ENCODE peak calls at places on chromosomes 5 and 9, in seven cellular contexts. U, Y, Q, L, R, T and A are unnamed samples.
A peak's percentile ranks its signal among the peaks of the same experiment; 100 is the strongest.

GRCh38 chr9:78821126-78821822 is 524.3 kb downstream of the PSAT1 start:
- DNase-seq in T (no peak), Q (peak; percentile 12), L (no peak), U (no peak), R (peak; percentile 68), Y (no peak), A (no peak)

GRCh38 chr9:106286249-106286648 is 576.7 kb upstream of the ZNF462 start:
- DNase-seq in U (peak; percentile 11), T (no peak), R (no peak), Y (no peak), Q (no peak), L (peak; percentile 74), A (no peak)

GRCh38 chr5:10249948-10250803 is at the start of gene CCT5:
- DNase-seq in L (peak; percentile 95), Y (peak; percentile 90), Q (peak; percentile 94), R (peak; percentile 98), U (peak; percentile 99), T (peak; percentile 96), A (peak; percentile 76)

GRCh38 chr5:109053995-109054417 is 306.3 kb downstream of the FER start:
- DNase-seq in R (no peak), T (no peak), L (no peak), Y (no peak), Q (no peak), U (peak; percentile 76), A (no peak)

GRCh38 chr9:14213504-14213903 is 100.4 kb downstream of the NFIB start:
- DNase-seq in L (no peak), R (no peak), Y (no peak), T (no peak), U (no peak), Q (no peak), A (no peak)

GRCh38 chr5:90406466-90406865 is 3.1 kb downstream of the CETN3 start:
- DNase-seq in L (no peak), T (no peak), U (peak; percentile 16), Y (no peak), R (no peak), Q (no peak), A (no peak)

GRCh38 chr9:105968811-105969466 is 274.6 kb downstream of the TMEM38B start:
- DNase-seq in Q (no peak), Y (no peak), L (no peak), R (no peak), T (no peak), U (no peak), A (no peak)

GRCh38 chr5:57258052-57258451 is 84.2 kb downstream of the GPBP1 start:
- DNase-seq in Y (no peak), U (no peak), R (no peak), L (no peak), T (no peak), Q (no peak), A (no peak)

GRCh38 chr5:35924122-35924949 is 14.1 kb downstream of the CAPSL start:
- DNase-seq in T (no peak), U (peak; percentile 86), R (no peak), Y (no peak), Q (peak; percentile 31), L (no peak), A (no peak)

GRCh38 chr5:37858250-37858649 is 18.4 kb upstream of the GDNF start:
- DNase-seq in T (no peak), U (no peak), Q (no peak), R (no peak), Y (no peak), L (no peak), A (no peak)

GRCh38 chr5:134905246-134905996 is 490 bp downstream of the PCBD2 start:
- DNase-seq in Y (peak; percentile 18), T (peak; percentile 76), U (peak; percentile 39), L (no peak), Q (peak; percentile 63), R (peak; percentile 87), A (peak; percentile 56)

GRCh38 chr5:139873033-139873794 is 77.6 kb downstream of the PSD2 start:
- DNase-seq in Q (no peak), Y (no peak), T (no peak), L (no peak), U (no peak), R (no peak), A (no peak)

GRCh38 chr5:14252793-14253192 is 109.7 kb downstream of the TRIO start:
- DNase-seq in R (no peak), U (no peak), Y (no peak), L (no peak), Q (no peak), T (no peak), A (no peak)

GRCh38 chr9:37942616-37943328 is 38.8 kb upstream of the SLC25A51 start:
- DNase-seq in U (no peak), Q (no peak), Y (no peak), L (no peak), R (no peak), T (no peak), A (no peak)

GRCh38 chr5:134664448-134664847 is 15.9 kb downstream of the SEC24A start:
- DNase-seq in Y (no peak), Q (no peak), L (no peak), T (no peak), R (no peak), U (no peak), A (no peak)

GRCh38 chr5:89241186-89241585 is 358.2 kb upstream of the MEF2C start:
- DNase-seq in Y (no peak), R (no peak), L (no peak), U (peak; percentile 73), Q (no peak), T (no peak), A (no peak)

GRCh38 chr5:132447196-132447595 is 43.4 kb downstream of the IRF1 start:
- DNase-seq in R (no peak), U (no peak), Y (no peak), L (no peak), Q (no peak), T (no peak), A (no peak)

GRCh38 chr5:10567181-10567591 is 3.3 kb downstream of the ANKRD33B start:
- DNase-seq in Q (no peak), R (no peak), L (peak; percentile 54), Y (no peak), U (peak; percentile 37), T (no peak), A (no peak)

GRCh38 chr5:82666312-82666711 is 388.2 kb upstream of the RPS23 start:
- DNase-seq in L (no peak), U (no peak), Y (no peak), Q (no peak), R (no peak), T (no peak), A (no peak)

GRCh38 chr5:9716838-9717281 is 86.7 kb upstream of the TAS2R1 start:
- DNase-seq in R (no peak), T (no peak), Q (peak; percentile 86), L (no peak), U (peak; percentile 81), Y (no peak), A (no peak)

GRCh38 chr5:93192107-93192506 is 388.9 kb downstream of the NR2F1-AS1 start:
- DNase-seq in U (peak; percentile 98), L (no peak), R (no peak), Q (peak; percentile 60), T (no peak), Y (no peak), A (no peak)

GRCh38 chr5:164475339-164475977 is 970.0 kb downstream of the MAT2B start:
- DNase-seq in Q (no peak), Y (no peak), U (peak; percentile 24), L (no peak), T (no peak), R (peak; percentile 3), A (no peak)

GRCh38 chr5:34721359-34721758 is 65.2 kb downstream of the RAI14 start:
- DNase-seq in T (no peak), Y (no peak), R (no peak), L (no peak), U (no peak), Q (no peak), A (no peak)

DNA sequence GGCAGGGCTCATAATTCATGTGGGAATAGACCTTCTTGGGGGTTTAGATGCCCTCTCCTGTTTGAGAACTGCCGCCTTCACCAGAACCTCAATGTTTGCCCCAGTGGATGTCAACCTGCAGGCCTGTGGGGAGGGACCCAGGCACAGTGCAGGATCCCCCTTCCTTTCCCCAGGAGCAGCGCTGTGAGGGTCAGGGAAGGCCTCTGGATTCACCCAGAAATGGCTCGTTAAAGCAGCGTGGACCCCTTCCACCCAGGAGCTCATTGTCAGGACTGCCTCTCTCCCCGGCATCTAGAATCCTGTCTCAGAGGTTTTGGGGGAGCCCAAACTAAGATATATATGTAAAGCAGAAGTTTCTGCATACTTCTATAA is 188.3 kb downstream of the GADD45G start:
- DNase-seq in Q (no peak), U (no peak), T (no peak), Y (no peak), L (no peak), R (no peak), A (no peak)
- H3K27ac ChIP-seq in Q (no peak overlapping the region), U (no peak overlapping the region), T (no peak overlapping the region), Y (no peak overlapping the region), L (no peak overlapping the region), R (no peak overlapping the region), A (no peak overlapping the region)

DNA sequence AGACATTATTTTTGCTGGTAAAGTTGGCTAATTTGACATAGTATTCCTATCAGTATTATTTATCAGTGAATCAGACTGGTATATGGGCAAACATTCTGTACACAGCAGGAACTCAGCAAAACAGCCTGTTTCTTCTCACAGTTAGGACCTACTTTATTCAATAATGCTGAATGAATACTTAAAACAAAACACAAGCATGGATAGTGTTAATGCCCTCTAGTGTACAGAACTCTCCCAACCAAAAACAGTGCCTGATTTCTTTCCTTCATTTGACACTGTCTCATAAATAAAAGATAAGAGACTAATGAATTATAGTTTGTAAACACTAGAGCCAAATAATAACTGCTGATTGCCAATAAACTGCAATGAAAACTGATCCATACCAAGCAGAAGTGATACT is 1113.3 kb downstream of the PTPRD start:
- DNase-seq in L (no peak), U (no peak), R (no peak), T (no peak), Q (no peak), Y (no peak), A (no peak)
- TF ChIP-seq CTCF in L (peak; percentile 53), U (no peak), R (no peak), T (no peak), Q (no peak), Y (no peak), A (no peak)

DNA sequence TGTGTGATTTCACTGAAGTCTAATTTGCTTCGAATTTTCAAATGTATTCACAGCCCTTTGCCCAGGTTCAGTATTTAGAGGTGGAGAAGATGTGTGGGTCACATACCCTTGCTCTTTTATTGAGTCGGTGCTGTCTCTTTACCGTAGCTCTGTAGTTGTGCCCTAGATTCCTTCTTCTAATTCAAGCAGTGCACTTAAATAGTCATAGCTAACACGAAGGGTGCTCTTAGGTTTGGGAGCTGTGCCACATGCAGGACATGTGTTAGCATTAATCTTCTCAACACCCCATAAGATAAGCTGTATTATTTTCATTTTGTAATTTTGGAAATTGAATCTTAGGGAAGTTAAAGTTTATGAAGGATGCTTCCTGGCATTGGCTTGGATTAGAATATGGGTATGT is 293.3 kb downstream of the MAST4 start:
- DNase-seq in L (no peak), U (no peak), Q (no peak), T (no peak), Y (no peak), R (no peak), A (no peak)
- H3K27ac ChIP-seq in L (no peak overlapping the region), U (no peak overlapping the region), Q (no peak overlapping the region), T (no peak overlapping the region), Y (no peak overlapping the region), R (no peak overlapping the region), A (no peak overlapping the region)

DNA sequence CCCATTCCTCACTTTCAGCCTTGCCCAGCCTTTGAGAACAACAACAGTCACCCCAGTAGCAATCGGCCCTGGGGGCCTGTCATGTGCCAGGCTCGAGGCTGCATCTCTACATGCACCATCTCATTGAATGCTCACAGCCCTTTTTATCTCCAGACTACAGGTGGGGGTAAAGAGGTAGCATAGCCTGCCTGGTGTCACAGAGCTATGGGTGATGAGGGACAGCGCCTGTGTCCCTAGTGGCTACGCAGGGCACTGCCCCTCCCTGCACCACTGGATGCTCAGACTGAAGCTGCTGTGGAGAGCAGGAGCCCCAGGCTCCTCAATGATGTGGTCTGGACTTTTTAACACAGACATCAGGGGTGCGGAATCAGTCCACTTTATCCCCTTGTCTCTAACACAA is 2.8 kb downstream of the CAMK2A start:
- DNase-seq in L (peak; percentile 91), U (no peak), Y (no peak), T (peak; percentile 40), R (no peak), Q (no peak), A (no peak)
- TF ChIP-seq CTCF in L (peak; percentile 90), U (peak; percentile 18), Y (no peak), T (no peak), R (peak; percentile 29), Q (peak; percentile 59), A (no peak)